ENCODE peak calls at places on chromosomes 12 and 14, in eight cellular contexts. M, J, V, Y, S, Q, Z and C are unnamed samples.
A peak's percentile ranks its signal among the peaks of the same experiment; 100 is the strongest.

GRCh38 chr14:93759781-93760307 is 28.4 kb downstream of the PRIMA1 start:
- DNase-seq in V (peak; percentile 93), J (no peak), Y (no peak), Q (no peak), Z (peak; percentile 84), M (peak; percentile 41), S (no peak), C (no peak)

GRCh38 chr12:49636979-49637378 is 13.6 kb downstream of the PRPF40B start:
- DNase-seq in Q (no peak), S (peak; percentile 77), V (no peak), Z (peak; percentile 76), J (peak; percentile 35), Y (peak; percentile 76), M (peak; percentile 69), C (peak; percentile 75)

GRCh38 chr14:50059773-50060629 is 56.4 kb downstream of the VCPKMT start:
- DNase-seq in Z (no peak), V (no peak), M (no peak), Y (no peak), J (no peak), Q (no peak), S (no peak), C (no peak)

GRCh38 chr14:100313464-100314230 is 7.4 kb upstream of the SLC25A29 start:
- DNase-seq in Y (no peak), Z (peak; percentile 80), Q (no peak), J (no peak), S (no peak), V (no peak), M (no peak), C (no peak)

GRCh38 chr12:111204684-111205305 is 164.1 kb downstream of the PHETA1 start:
- DNase-seq in J (no peak), Q (no peak), V (no peak), S (no peak), M (no peak), Y (no peak), Z (no peak), C (no peak)

GRCh38 chr12:54028324-54029201 is at the start of gene HOXC6:
- DNase-seq in V (peak; percentile 31), J (no peak), Y (peak; percentile 89), Q (no peak), S (peak; percentile 43), Z (peak; percentile 57), M (peak; percentile 47), C (no peak)

GRCh38 chr12:56315256-56315625 is 547 bp downstream of the CNPY2 start:
- DNase-seq in S (no peak), J (no peak), Q (no peak), Y (no peak), V (peak; percentile 56), Z (peak; percentile 10), M (no peak), C (no peak)

GRCh38 chr14:92241966-92242365 is 81.0 kb upstream of the SLC24A4 start:
- DNase-seq in Q (no peak), Z (no peak), J (no peak), M (no peak), Y (no peak), S (no peak), V (no peak), C (no peak)

GRCh38 chr12:62933220-62933870 is 1.6 kb downstream of the PPM1H start:
- DNase-seq in Y (no peak), J (no peak), V (no peak), S (no peak), Z (peak; percentile 33), M (no peak), Q (no peak), C (no peak)

GRCh38 chr12:46126050-46126727 is 135.8 kb upstream of the SCAF11 start:
- DNase-seq in S (no peak), J (no peak), Q (no peak), Y (no peak), Z (no peak), V (no peak), M (no peak), C (no peak)

GRCh38 chr12:46124132-46124847 is 133.9 kb upstream of the SCAF11 start:
- DNase-seq in S (peak; percentile 8), Q (no peak), Y (peak; percentile 3), M (no peak), Z (no peak), V (no peak), J (no peak), C (no peak)

DNA sequence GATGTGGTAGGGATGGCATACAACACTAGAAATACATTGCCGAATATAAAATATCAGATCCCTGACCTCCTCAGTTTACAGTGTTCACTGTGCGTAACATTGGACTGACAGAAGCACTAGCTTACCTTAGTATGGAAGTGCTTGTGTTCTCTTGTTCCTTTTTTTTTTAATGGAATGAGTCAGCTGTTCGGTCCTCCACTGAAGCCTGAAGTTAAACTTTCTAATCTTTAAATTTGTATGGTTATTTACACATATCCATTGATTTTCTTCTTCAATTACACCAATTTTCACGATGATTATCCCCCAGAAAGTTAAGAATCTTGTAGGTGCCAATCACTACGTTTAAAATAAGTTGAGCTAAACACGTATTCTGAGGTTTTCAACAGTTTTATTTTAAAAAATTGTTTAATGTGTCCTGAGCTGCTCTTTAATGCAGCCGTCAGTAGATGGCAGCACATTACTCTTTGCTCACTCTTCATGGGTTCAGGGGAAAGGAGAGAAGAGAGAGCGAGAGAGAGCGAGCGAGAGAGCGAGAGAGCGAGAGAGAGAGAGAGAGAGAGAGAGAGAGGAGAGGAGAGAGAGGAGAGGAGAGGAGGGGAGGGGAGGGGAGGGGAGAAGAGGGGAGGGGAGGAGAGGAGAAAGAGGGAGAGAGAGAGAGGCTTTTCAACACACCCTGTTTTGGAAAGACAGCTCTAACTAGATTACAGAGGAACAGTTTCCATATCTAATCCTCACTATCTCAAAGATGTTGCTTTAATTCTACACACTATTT is 134.7 kb upstream of the SCAF11 start:
- DNase-seq in J (peak; percentile 26), M (peak; percentile 53), V (no peak), Q (peak; percentile 54), S (peak; percentile 92), Z (peak; percentile 47), Y (peak; percentile 86), C (no peak)
- TF ChIP-seq CTCF in J (peak; percentile 60), M (peak; percentile 46), V (peak; percentile 59), Q (peak; percentile 71), S (peak; percentile 80), Z (peak; percentile 51), Y (peak; percentile 78), C (peak; percentile 60)

GRCh38 chr14:25052385-25052784 is 2.4 kb upstream of the STXBP6 start:
- DNase-seq in S (no peak), J (no peak), M (no peak), Z (no peak), V (no peak), Y (no peak), Q (no peak), C (no peak)

GRCh38 chr14:25050494-25051170 is 685 bp upstream of the STXBP6 start:
- DNase-seq in Z (no peak), Y (peak; percentile 91), S (peak; percentile 80), Q (no peak), J (no peak), M (no peak), V (no peak), C (no peak)

GRCh38 chr14:25048170-25049126 is 1.5 kb downstream of the STXBP6 start:
- DNase-seq in S (peak; percentile 91), M (no peak), Y (peak; percentile 87), Z (no peak), J (no peak), Q (no peak), V (no peak), C (peak; percentile 65)

GRCh38 chr14:25049127-25049558 is 804 bp downstream of the STXBP6 start:
- DNase-seq in S (peak; percentile 5), Y (no peak), M (no peak), Z (no peak), V (no peak), J (no peak), Q (no peak), C (no peak)

DNA sequence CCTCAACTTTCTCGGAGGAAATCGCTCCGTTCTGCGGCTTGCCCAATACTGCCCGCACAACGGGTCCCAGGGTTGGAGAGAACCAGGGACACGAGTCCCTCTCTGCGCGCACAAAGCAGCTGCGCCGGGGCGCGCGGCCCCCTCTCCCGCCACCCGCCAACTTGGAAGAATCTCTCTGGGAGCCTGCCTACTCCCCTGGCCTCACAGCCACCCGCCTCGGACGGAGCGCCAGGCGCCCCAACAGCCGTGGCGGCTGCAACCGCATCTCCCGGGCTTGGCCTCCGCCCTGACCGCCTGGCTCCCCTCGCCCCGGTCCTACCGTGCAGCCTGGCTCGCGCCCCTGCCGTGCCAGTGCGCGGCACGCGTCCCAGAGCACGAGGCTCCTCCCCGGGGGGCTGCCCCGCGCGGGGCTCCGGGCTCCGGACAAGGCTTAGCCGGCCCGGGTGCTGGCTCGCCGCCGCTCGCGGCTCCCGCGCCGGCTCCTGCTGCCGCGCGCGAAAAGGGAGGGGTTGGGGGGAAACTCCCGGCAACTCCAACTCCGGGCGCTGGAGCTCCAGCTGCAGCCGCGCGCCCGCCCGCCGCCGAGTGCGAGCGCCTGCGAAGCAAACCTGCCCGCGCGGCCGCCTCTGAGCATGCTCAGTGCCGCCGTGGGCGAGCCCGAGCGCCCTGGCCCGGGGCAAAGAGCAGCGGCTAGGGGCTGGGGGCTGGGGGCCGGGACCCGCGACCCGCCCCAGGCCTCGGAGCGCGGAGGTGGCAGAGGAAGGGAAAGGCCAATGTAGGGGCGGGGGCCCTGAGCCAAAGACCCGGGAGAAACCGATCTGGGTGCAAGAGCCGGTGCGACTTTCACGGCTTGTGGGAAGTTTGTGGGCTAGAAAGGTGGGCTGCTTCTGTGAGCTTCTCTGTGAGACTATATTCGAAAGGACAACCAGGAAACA is at the start of gene STXBP6:
- DNase-seq in V (peak; percentile 76), J (peak; percentile 12), M (peak; percentile 52), Z (peak; percentile 9), Y (peak; percentile 42), Q (peak; percentile 24), S (peak; percentile 48), C (peak; percentile 65)
- H3K4me3 ChIP-seq in V (peak within 1 kb of the TSS; percentile 62), J (peak within 1 kb of the TSS; percentile 45), M (no peak within 1 kb of the TSS), Z (no peak within 1 kb of the TSS), Y (peak within 1 kb of the TSS; percentile 57), Q (peak within 1 kb of the TSS; percentile 4), S (peak within 1 kb of the TSS; percentile 68), C (peak within 1 kb of the TSS; percentile 75)

DNA sequence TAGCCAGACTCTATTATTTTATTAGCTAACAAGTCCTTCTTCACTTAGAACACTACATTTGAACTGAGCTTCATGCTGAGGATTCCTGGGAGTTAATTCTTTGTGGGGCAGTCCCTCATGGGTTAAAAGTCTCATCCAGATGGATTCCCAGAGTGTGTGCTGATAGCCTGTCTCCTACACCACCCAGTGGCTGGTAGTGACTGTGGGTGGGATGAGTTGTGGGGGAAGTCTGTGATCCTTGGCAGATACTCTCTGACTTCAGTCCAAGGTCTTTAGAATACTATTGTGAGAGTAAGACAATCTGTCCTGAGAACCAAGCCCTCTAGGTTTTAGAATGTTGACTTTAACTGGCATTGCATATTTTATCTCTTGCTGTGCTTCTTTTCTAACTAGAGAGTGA is 37.2 kb downstream of the AKAP6 start:
- DNase-seq in M (no peak), Y (peak; percentile 84), J (no peak), Z (peak; percentile 41), Q (no peak), S (peak; percentile 67), V (no peak), C (no peak)
- TF ChIP-seq CTCF in M (no peak), Y (peak; percentile 41), J (no peak), Z (peak; percentile 53), Q (no peak), S (peak; percentile 12), V (no peak), C (no peak)

DNA sequence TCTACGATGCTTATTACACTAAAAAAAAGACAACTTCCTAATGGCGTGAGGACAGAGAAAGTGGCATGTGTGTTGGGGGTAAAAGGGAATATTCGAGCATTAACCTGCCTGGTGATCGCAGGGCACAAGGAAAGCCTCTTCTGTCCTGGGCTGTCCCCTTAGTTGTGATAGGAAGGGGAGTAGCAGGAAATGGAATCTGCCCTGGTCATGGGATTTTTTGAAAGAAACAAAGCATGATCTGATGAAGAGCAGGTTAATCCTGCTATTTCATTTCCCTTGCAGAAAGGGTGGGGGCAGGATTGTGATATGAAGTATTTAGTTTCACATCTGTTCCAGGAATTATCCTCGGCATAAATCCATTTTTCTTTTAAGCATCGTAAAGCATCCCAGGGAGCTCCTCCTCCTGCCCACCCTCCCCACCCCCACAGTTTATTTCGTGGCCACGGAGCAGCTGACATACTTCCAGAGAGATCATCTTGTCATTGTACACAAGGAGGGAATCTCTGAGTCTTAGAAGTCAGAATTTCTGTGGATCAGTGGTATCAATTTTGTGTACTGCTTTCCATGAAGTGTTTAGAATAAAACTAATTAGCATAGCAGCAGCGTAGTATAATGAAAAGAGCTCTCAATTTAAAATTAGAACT is 53.1 kb downstream of the TGFB3 start:
- DNase-seq in J (no peak), V (no peak), Y (peak; percentile 11), Q (no peak), S (peak; percentile 28), Z (peak; percentile 9), M (no peak), C (no peak)
- H3K4me3 ChIP-seq in J (no peak overlapping the region), V (no peak overlapping the region), Y (no peak overlapping the region), Q (no peak overlapping the region), S (no peak overlapping the region), Z (peak overlapping the region; percentile 32), M (no peak overlapping the region), C (no peak overlapping the region)